ENCODE peak calls at places on chromosomes 13 and 19, in five cellular contexts. J, Z, C, V and B are unnamed samples.

GRCh38 chr19:308471-309205 is 17.4 kb upstream of the PLPP2 start:
- DNase-seq in J (no peak), Z (no peak), C (no peak), V (no peak), B (no peak)

GRCh38 chr19:42076375-42076944 is 494 bp downstream of the ZNF574 start:
- DNase-seq in J (no peak), Z (no peak), C (no peak), V (no peak), B (no peak)

GRCh38 chr13:58324130-58324529 is 692.6 kb downstream of the PCDH17 start:
- DNase-seq in J (no peak), Z (no peak), C (no peak), V (no peak), B (no peak)

GRCh38 chr13:22103628-22104027 is 432.8 kb downstream of the FGF9 start:
- DNase-seq in J (no peak), Z (no peak), C (no peak), V (no peak), B (no peak)

GRCh38 chr13:114213980-114214379 is 20.7 kb upstream of the CDC16 start:
- DNase-seq in J (no peak), Z (no peak), C (no peak), V (no peak), B (no peak)

GRCh38 chr13:113749507-113749906 is 9.5 kb upstream of the TMEM255B start:
- DNase-seq in J (no peak), Z (no peak), C (no peak), V (no peak), B (no peak)

GRCh38 chr19:41753936-41754529 is 1.3 kb upstream of the CEACAM6 start:
- DNase-seq in J (peak; percentile 69), Z (no peak), C (no peak), V (peak; percentile 14), B (peak; percentile 27)

GRCh38 chr13:40484101-40484800 is 182.2 kb downstream of the FOXO1 start:
- DNase-seq in J (no peak), Z (no peak), C (no peak), V (no peak), B (no peak)

GRCh38 chr19:13150919-13151604 is 851 bp downstream of the IER2 start:
- DNase-seq in J (no peak), Z (no peak), C (no peak), V (no peak), B (no peak)

GRCh38 chr19:54607782-54608150 is 14.3 kb downstream of the LILRA1 start:
- DNase-seq in J (no peak), Z (no peak), C (no peak), V (no peak), B (no peak)

GRCh38 chr19:7788178-7788932 is 25.3 kb downstream of the CLEC4M start:
- DNase-seq in J (no peak), Z (no peak), C (no peak), V (no peak), B (no peak)

GRCh38 chr19:19461306-19461670 is 54.1 kb downstream of the TSSK6 start:
- DNase-seq in J (no peak), Z (no peak), C (no peak), V (no peak), B (no peak)

GRCh38 chr19:54096642-54097106 is 3.9 kb downstream of the OSCAR start:
- DNase-seq in J (peak; percentile 79), Z (no peak), C (no peak), V (no peak), B (peak; percentile 36)

GRCh38 chr19:12272980-12273901 is 21.4 kb downstream of the ZNF44 start:
- DNase-seq in J (no peak), Z (no peak), C (no peak), V (no peak), B (no peak)

GRCh38 chr13:113746671-113747070 is 12.4 kb upstream of the TMEM255B start:
- DNase-seq in J (no peak), Z (no peak), C (no peak), V (no peak), B (no peak)

GRCh38 chr13:114116734-114117133 is 15.7 kb downstream of the RASA3 start:
- DNase-seq in J (no peak), Z (no peak), C (no peak), V (no peak), B (no peak)

DNA sequence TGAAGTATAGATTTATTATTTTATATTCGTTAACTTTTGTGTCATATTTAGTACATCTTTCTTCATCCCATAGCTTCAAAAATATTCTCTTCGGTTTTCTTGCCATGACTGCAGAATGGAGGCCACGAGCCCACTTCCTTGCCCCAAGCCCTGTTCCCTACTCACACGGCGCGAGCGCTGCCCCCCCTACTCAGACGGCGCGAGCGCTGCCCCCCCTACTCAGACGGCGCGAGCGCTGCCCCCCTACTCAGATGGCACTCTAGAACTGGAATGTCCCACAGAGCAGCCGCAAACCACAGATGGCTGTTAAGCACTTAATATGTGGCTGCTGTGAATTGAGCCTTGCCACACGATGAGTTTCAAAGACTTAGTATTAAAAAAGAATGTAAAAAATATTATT is 102.2 kb upstream of the PEG3 start:
- DNase-seq in J (no peak), Z (no peak), C (no peak), V (no peak), B (peak; percentile 15)
- TF ChIP-seq KDM1A in J (no peak), Z (no peak), C (no peak), V (no peak), B (no peak)

GRCh38 chr13:43662976-43663375 is 123.8 kb downstream of the ENOX1 start:
- DNase-seq in J (no peak), Z (no peak), C (no peak), V (no peak), B (no peak)
- TF ChIP-seq KDM1A in J (no peak), Z (no peak), C (no peak), V (no peak), B (no peak)

GRCh38 chr19:2394669-2395292 is 32.6 kb downstream of the TIMM13 start:
- DNase-seq in J (no peak), Z (no peak), C (peak; percentile 38), V (peak; percentile 76), B (no peak)
- TF ChIP-seq KDM1A in J (no peak), Z (no peak), C (no peak), V (no peak), B (no peak)

GRCh38 chr19:45668342-45668871 is 386 bp downstream of the GIPR start:
- DNase-seq in J (no peak), Z (no peak), C (no peak), V (no peak), B (no peak)

GRCh38 chr19:45659096-45659729 is 8.8 kb upstream of the GIPR start:
- DNase-seq in J (no peak), Z (no peak), C (no peak), V (no peak), B (no peak)

GRCh38 chr19:45667620-45668341 is at the start of gene GIPR:
- DNase-seq in J (peak; percentile 86), Z (no peak), C (no peak), V (peak; percentile 44), B (peak; percentile 88)

GRCh38 chr19:45663800-45664199 is 4.2 kb upstream of the GIPR start:
- DNase-seq in J (no peak), Z (no peak), C (no peak), V (no peak), B (no peak)

GRCh38 chr19:45664575-45664974 is 3.4 kb upstream of the GIPR start:
- DNase-seq in J (no peak), Z (no peak), C (no peak), V (no peak), B (no peak)
- TF ChIP-seq KDM1A in J (no peak), Z (no peak), C (no peak), V (no peak), B (no peak)

GRCh38 chr13:79540504-79540903 is 59.5 kb downstream of the NDFIP2 start:
- DNase-seq in J (no peak), Z (no peak), C (no peak), V (no peak), B (no peak)

GRCh38 chr13:79538757-79539156 is 57.8 kb downstream of the NDFIP2 start:
- DNase-seq in J (no peak), Z (no peak), C (no peak), V (no peak), B (no peak)

GRCh38 chr13:79543883-79544282 is 62.9 kb downstream of the NDFIP2 start:
- DNase-seq in J (no peak), Z (no peak), C (no peak), V (no peak), B (no peak)

GRCh38 chr13:79547211-79547610 is 66.3 kb downstream of the NDFIP2 start:
- DNase-seq in J (no peak), Z (no peak), C (no peak), V (no peak), B (no peak)

GRCh38 chr13:79541426-79542049 is 60.6 kb downstream of the NDFIP2 start:
- DNase-seq in J (peak; percentile 61), Z (no peak), C (peak; percentile 49), V (peak; percentile 62), B (peak; percentile 13)
- TF ChIP-seq KDM1A in J (no peak), Z (no peak), C (no peak), V (no peak), B (no peak)